ENCODE peak calls at places on chromosomes 2 and 18, in eight cellular contexts. One of them, this sample, is unnamed.

GRCh38 chr2:226690471-226691024 is 109.1 kb downstream of the IRS1 start:
- DNase-seq in SJSA1: peak; percentile 74
- DNase-seq in fibroblast of villous mesenchyme: no peak
- DNase-seq in GM23248: peak; percentile 10
- DNase-seq in foreskin fibroblast: no peak
- DNase-seq in GM12865: no peak
- DNase-seq in heart left ventricle: no peak
- DNase-seq in AG04449: no peak
- DNase-seq in this sample: peak; percentile 21

GRCh38 chr18:9103488-9103887 is 989 bp downstream of the NDUFV2 start:
- DNase-seq in SJSA1: no peak
- DNase-seq in fibroblast of villous mesenchyme: peak; percentile 53
- DNase-seq in GM23248: peak; percentile 68
- DNase-seq in foreskin fibroblast: no peak
- DNase-seq in GM12865: no peak
- DNase-seq in heart left ventricle: no peak
- DNase-seq in AG04449: no peak
- DNase-seq in this sample: peak; percentile 53

GRCh38 chr2:667332-668000 is 9.7 kb downstream of the TMEM18 start:
- DNase-seq in SJSA1: no peak
- DNase-seq in fibroblast of villous mesenchyme: peak; percentile 77
- DNase-seq in GM23248: peak; percentile 89
- DNase-seq in foreskin fibroblast: peak; percentile 61
- DNase-seq in GM12865: no peak
- DNase-seq in heart left ventricle: no peak
- DNase-seq in AG04449: no peak
- DNase-seq in this sample: peak; percentile 85

GRCh38 chr2:162449471-162449870 is 105.5 kb downstream of the GCA start:
- DNase-seq in SJSA1: no peak
- DNase-seq in fibroblast of villous mesenchyme: no peak
- DNase-seq in GM23248: no peak
- DNase-seq in foreskin fibroblast: no peak
- DNase-seq in GM12865: no peak
- DNase-seq in heart left ventricle: no peak
- DNase-seq in AG04449: no peak
- DNase-seq in this sample: no peak

GRCh38 chr18:5122270-5122669 is 74.8 kb downstream of the AKAIN1 start:
- DNase-seq in SJSA1: no peak
- DNase-seq in fibroblast of villous mesenchyme: no peak
- DNase-seq in GM23248: no peak
- DNase-seq in foreskin fibroblast: no peak
- DNase-seq in GM12865: no peak
- DNase-seq in heart left ventricle: no peak
- DNase-seq in AG04449: no peak
- DNase-seq in this sample: no peak

GRCh38 chr18:5918196-5918595 is 22.9 kb upstream of the TMEM200C start:
- DNase-seq in SJSA1: no peak
- DNase-seq in fibroblast of villous mesenchyme: no peak
- DNase-seq in GM23248: no peak
- DNase-seq in foreskin fibroblast: no peak
- DNase-seq in GM12865: no peak
- DNase-seq in heart left ventricle: no peak
- DNase-seq in AG04449: no peak
- DNase-seq in this sample: no peak

GRCh38 chr2:100004348-100004884 is 138.0 kb downstream of the AFF3 start:
- DNase-seq in SJSA1: no peak
- DNase-seq in fibroblast of villous mesenchyme: no peak
- DNase-seq in GM23248: no peak
- DNase-seq in foreskin fibroblast: no peak
- DNase-seq in GM12865: no peak
- DNase-seq in heart left ventricle: no peak
- DNase-seq in AG04449: no peak
- DNase-seq in this sample: no peak

GRCh38 chr18:7601249-7601620 is 34.1 kb downstream of the PTPRM start:
- DNase-seq in SJSA1: peak; percentile 75
- DNase-seq in fibroblast of villous mesenchyme: peak; percentile 34
- DNase-seq in GM23248: peak; percentile 48
- DNase-seq in foreskin fibroblast: peak; percentile 47
- DNase-seq in GM12865: no peak
- DNase-seq in heart left ventricle: no peak
- DNase-seq in AG04449: no peak
- DNase-seq in this sample: peak; percentile 26

GRCh38 chr2:18749912-18750526 is 160.7 kb upstream of the NT5C1B start:
- DNase-seq in SJSA1: peak; percentile 47
- DNase-seq in fibroblast of villous mesenchyme: peak; percentile 77
- DNase-seq in GM23248: peak; percentile 73
- DNase-seq in foreskin fibroblast: peak; percentile 56
- DNase-seq in GM12865: peak; percentile 48
- DNase-seq in heart left ventricle: no peak
- DNase-seq in AG04449: no peak
- DNase-seq in this sample: peak; percentile 81

GRCh38 chr18:8063733-8064132 is 496.6 kb downstream of the PTPRM start:
- DNase-seq in SJSA1: no peak
- DNase-seq in fibroblast of villous mesenchyme: no peak
- DNase-seq in GM23248: no peak
- DNase-seq in foreskin fibroblast: no peak
- DNase-seq in GM12865: no peak
- DNase-seq in heart left ventricle: no peak
- DNase-seq in AG04449: no peak
- DNase-seq in this sample: no peak

GRCh38 chr2:100563407-100564247 is 834 bp downstream of the PDCL3 start:
- DNase-seq in SJSA1: no peak
- DNase-seq in fibroblast of villous mesenchyme: no peak
- DNase-seq in GM23248: peak; percentile 23
- DNase-seq in foreskin fibroblast: no peak
- DNase-seq in GM12865: no peak
- DNase-seq in heart left ventricle: no peak
- DNase-seq in AG04449: no peak
- DNase-seq in this sample: no peak

GRCh38 chr2:53235836-53236582 is 531.6 kb upstream of the CHAC2 start:
- DNase-seq in SJSA1: no peak
- DNase-seq in fibroblast of villous mesenchyme: no peak
- DNase-seq in GM23248: no peak
- DNase-seq in foreskin fibroblast: no peak
- DNase-seq in GM12865: no peak
- DNase-seq in heart left ventricle: no peak
- DNase-seq in AG04449: no peak
- DNase-seq in this sample: no peak

GRCh38 chr2:48727560-48727959 is 28.0 kb downstream of the LHCGR start:
- DNase-seq in SJSA1: no peak
- DNase-seq in fibroblast of villous mesenchyme: peak; percentile 38
- DNase-seq in GM23248: no peak
- DNase-seq in foreskin fibroblast: no peak
- DNase-seq in GM12865: no peak
- DNase-seq in heart left ventricle: no peak
- DNase-seq in AG04449: no peak
- DNase-seq in this sample: peak; percentile 55

GRCh38 chr2:120749506-120750431 is 14.1 kb downstream of the GLI2 start:
- DNase-seq in SJSA1: peak; percentile 98
- DNase-seq in fibroblast of villous mesenchyme: peak; percentile 88
- DNase-seq in GM23248: peak; percentile 40
- DNase-seq in foreskin fibroblast: no peak
- DNase-seq in GM12865: no peak
- DNase-seq in heart left ventricle: no peak
- DNase-seq in AG04449: peak; percentile 80
- DNase-seq in this sample: peak; percentile 56

GRCh38 chr2:42652086-42652485 is 83.7 kb downstream of the MTA3 start:
- DNase-seq in SJSA1: no peak
- DNase-seq in fibroblast of villous mesenchyme: no peak
- DNase-seq in GM23248: no peak
- DNase-seq in foreskin fibroblast: no peak
- DNase-seq in GM12865: peak; percentile 32
- DNase-seq in heart left ventricle: no peak
- DNase-seq in AG04449: no peak
- DNase-seq in this sample: no peak

GRCh38 chr2:175937216-175937615 is 64.9 kb downstream of the LNPK start:
- DNase-seq in SJSA1: no peak
- DNase-seq in fibroblast of villous mesenchyme: no peak
- DNase-seq in GM23248: no peak
- DNase-seq in foreskin fibroblast: no peak
- DNase-seq in GM12865: no peak
- DNase-seq in heart left ventricle: no peak
- DNase-seq in AG04449: no peak
- DNase-seq in this sample: no peak

GRCh38 chr2:239600650-239601049 is 199.8 kb upstream of the HDAC4 start:
- DNase-seq in SJSA1: peak; percentile 13
- DNase-seq in fibroblast of villous mesenchyme: no peak
- DNase-seq in GM23248: no peak
- DNase-seq in foreskin fibroblast: no peak
- DNase-seq in GM12865: no peak
- DNase-seq in heart left ventricle: peak; percentile 27
- DNase-seq in AG04449: no peak
- DNase-seq in this sample: no peak

GRCh38 chr2:198873771-198874501 is 583.8 kb downstream of the SATB2 start:
- DNase-seq in SJSA1: no peak
- DNase-seq in fibroblast of villous mesenchyme: peak; percentile 2
- DNase-seq in GM23248: peak; percentile 73
- DNase-seq in foreskin fibroblast: peak; percentile 41
- DNase-seq in GM12865: no peak
- DNase-seq in heart left ventricle: no peak
- DNase-seq in AG04449: peak; percentile 70
- DNase-seq in this sample: no peak

GRCh38 chr2:10079931-10080535 is at the start of gene CYS1:
- DNase-seq in SJSA1: peak; percentile 55
- DNase-seq in fibroblast of villous mesenchyme: no peak
- DNase-seq in GM23248: peak; percentile 66
- DNase-seq in foreskin fibroblast: no peak
- DNase-seq in GM12865: peak; percentile 33
- DNase-seq in heart left ventricle: no peak
- DNase-seq in AG04449: no peak
- DNase-seq in this sample: no peak

GRCh38 chr2:28153851-28154250 is 238.8 kb upstream of the FOSL2 start:
- DNase-seq in SJSA1: no peak
- DNase-seq in fibroblast of villous mesenchyme: no peak
- DNase-seq in GM23248: no peak
- DNase-seq in foreskin fibroblast: no peak
- DNase-seq in GM12865: no peak
- DNase-seq in heart left ventricle: no peak
- DNase-seq in AG04449: no peak
- DNase-seq in this sample: no peak

GRCh38 chr18:22840606-22841144 is 92.5 kb upstream of the RBBP8 start:
- DNase-seq in SJSA1: no peak
- DNase-seq in fibroblast of villous mesenchyme: no peak
- DNase-seq in GM23248: peak; percentile 64
- DNase-seq in foreskin fibroblast: no peak
- DNase-seq in GM12865: no peak
- DNase-seq in heart left ventricle: no peak
- DNase-seq in AG04449: no peak
- DNase-seq in this sample: no peak

DNA sequence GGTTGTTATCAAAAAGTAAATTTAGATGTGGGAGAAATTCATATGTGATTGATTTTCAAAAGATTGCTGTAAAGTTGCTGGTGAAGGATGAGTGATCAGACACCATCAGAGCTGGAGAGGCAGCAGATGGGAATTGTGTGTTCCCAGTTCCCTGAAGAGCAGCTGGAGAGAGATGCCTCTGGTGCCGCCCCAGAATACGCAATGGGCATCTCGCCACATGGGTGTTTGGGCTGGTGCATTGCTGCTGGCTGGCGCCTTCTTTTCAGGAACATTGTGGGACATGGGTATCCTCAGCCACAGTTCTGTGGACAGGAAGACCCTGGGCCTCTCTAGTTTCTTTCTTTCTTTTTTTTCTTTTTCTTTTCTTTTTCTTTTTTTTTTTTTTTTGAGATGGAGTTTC is 11.9 kb downstream of the ATG4B start:
- DNase-seq in SJSA1: no peak
- DNase-seq in fibroblast of villous mesenchyme: no peak
- DNase-seq in GM23248: no peak
- DNase-seq in foreskin fibroblast: peak; percentile 11
- DNase-seq in GM12865: no peak
- DNase-seq in heart left ventricle: no peak
- DNase-seq in AG04449: no peak
- DNase-seq in this sample: no peak
- H3K4me3 ChIP-seq in SJSA1: no peak overlapping the region
- H3K4me3 ChIP-seq in fibroblast of villous mesenchyme: no peak overlapping the region
- H3K4me3 ChIP-seq in GM23248: no peak overlapping the region
- H3K4me3 ChIP-seq in foreskin fibroblast: no peak overlapping the region
- H3K4me3 ChIP-seq in GM12865: no peak overlapping the region
- H3K4me3 ChIP-seq in heart left ventricle: no peak overlapping the region
- H3K4me3 ChIP-seq in AG04449: no peak overlapping the region
- H3K4me3 ChIP-seq in this sample: no peak overlapping the region

GRCh38 chr2:184646593-184646992 is 48.3 kb downstream of the ZNF804A start:
- DNase-seq in SJSA1: no peak
- DNase-seq in fibroblast of villous mesenchyme: no peak
- DNase-seq in GM23248: no peak
- DNase-seq in foreskin fibroblast: no peak
- DNase-seq in GM12865: no peak
- DNase-seq in heart left ventricle: no peak
- DNase-seq in AG04449: no peak
- DNase-seq in this sample: no peak

GRCh38 chr2:184644685-184645084 is 46.4 kb downstream of the ZNF804A start:
- DNase-seq in SJSA1: no peak
- DNase-seq in fibroblast of villous mesenchyme: peak; percentile 12
- DNase-seq in GM23248: peak; percentile 34
- DNase-seq in foreskin fibroblast: no peak
- DNase-seq in GM12865: no peak
- DNase-seq in heart left ventricle: no peak
- DNase-seq in AG04449: no peak
- DNase-seq in this sample: peak; percentile 18

DNA sequence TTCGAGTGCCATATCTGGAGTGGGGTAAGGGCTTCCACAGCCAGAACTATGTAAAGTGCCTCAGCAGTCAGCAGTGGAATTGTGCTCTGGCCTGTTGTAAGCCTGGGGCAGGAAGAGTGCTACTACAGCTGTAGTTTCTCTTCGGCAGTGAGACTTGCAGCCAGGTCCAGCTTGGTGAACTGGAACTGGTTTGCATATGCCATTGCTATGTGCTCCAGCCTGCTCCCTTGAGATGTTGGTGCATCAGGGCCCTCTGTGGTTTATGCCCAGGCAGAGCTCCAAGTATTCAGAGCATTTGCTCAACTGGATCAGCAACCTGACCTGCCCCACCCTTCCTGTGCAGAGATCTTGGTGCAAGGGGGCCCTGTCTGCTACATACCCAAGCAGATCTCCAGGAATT is 47.8 kb downstream of the ZNF804A start:
- DNase-seq in SJSA1: no peak
- DNase-seq in fibroblast of villous mesenchyme: no peak
- DNase-seq in GM23248: peak; percentile 66
- DNase-seq in foreskin fibroblast: peak; percentile 16
- DNase-seq in GM12865: peak; percentile 4
- DNase-seq in heart left ventricle: no peak
- DNase-seq in AG04449: peak; percentile 17
- DNase-seq in this sample: peak; percentile 17
- H3K4me3 ChIP-seq in SJSA1: no peak overlapping the region
- H3K4me3 ChIP-seq in fibroblast of villous mesenchyme: no peak overlapping the region
- H3K4me3 ChIP-seq in GM23248: peak overlapping the region; percentile 38
- H3K4me3 ChIP-seq in foreskin fibroblast: no peak overlapping the region
- H3K4me3 ChIP-seq in GM12865: no peak overlapping the region
- H3K4me3 ChIP-seq in heart left ventricle: no peak overlapping the region
- H3K4me3 ChIP-seq in AG04449: no peak overlapping the region
- H3K4me3 ChIP-seq in this sample: no peak overlapping the region

GRCh38 chr2:181680055-181680936 is at the start of gene NEUROD1:
- DNase-seq in SJSA1: no peak
- DNase-seq in fibroblast of villous mesenchyme: no peak
- DNase-seq in GM23248: no peak
- DNase-seq in foreskin fibroblast: no peak
- DNase-seq in GM12865: peak; percentile 21
- DNase-seq in heart left ventricle: peak; percentile 61
- DNase-seq in AG04449: no peak
- DNase-seq in this sample: no peak
- H3K4me3 ChIP-seq in SJSA1: no peak within 1 kb of the TSS
- H3K4me3 ChIP-seq in fibroblast of villous mesenchyme: no peak within 1 kb of the TSS
- H3K4me3 ChIP-seq in GM23248: no peak within 1 kb of the TSS
- H3K4me3 ChIP-seq in foreskin fibroblast: peak within 1 kb of the TSS; percentile 20
- H3K4me3 ChIP-seq in GM12865: peak within 1 kb of the TSS; percentile 25
- H3K4me3 ChIP-seq in heart left ventricle: no peak within 1 kb of the TSS
- H3K4me3 ChIP-seq in AG04449: no peak within 1 kb of the TSS
- H3K4me3 ChIP-seq in this sample: no peak within 1 kb of the TSS

GRCh38 chr2:20120569-20121416 is 69.4 kb upstream of the LAPTM4A start:
- DNase-seq in SJSA1: no peak
- DNase-seq in fibroblast of villous mesenchyme: no peak
- DNase-seq in GM23248: no peak
- DNase-seq in foreskin fibroblast: no peak
- DNase-seq in GM12865: no peak
- DNase-seq in heart left ventricle: no peak
- DNase-seq in AG04449: no peak
- DNase-seq in this sample: no peak
- H3K4me3 ChIP-seq in SJSA1: no peak overlapping the region
- H3K4me3 ChIP-seq in fibroblast of villous mesenchyme: no peak overlapping the region
- H3K4me3 ChIP-seq in GM23248: no peak overlapping the region
- H3K4me3 ChIP-seq in foreskin fibroblast: no peak overlapping the region
- H3K4me3 ChIP-seq in GM12865: no peak overlapping the region
- H3K4me3 ChIP-seq in heart left ventricle: no peak overlapping the region
- H3K4me3 ChIP-seq in AG04449: no peak overlapping the region
- H3K4me3 ChIP-seq in this sample: no peak overlapping the region

This sample was measured in cardiac fibroblast.